ENCODE peak calls at places on chromosomes 4 and X, in six cellular contexts. One of them, this sample, is unnamed.

GRCh38 chrX:17692709-17693346 is 44.5 kb upstream of the SCML1 start:
- DNase-seq in colonic mucosa: no peak
- DNase-seq in stomach: no peak
- DNase-seq in OCI-LY7: no peak
- DNase-seq in Caco-2: no peak
- DNase-seq in astrocyte of the spinal cord: peak; percentile 58
- DNase-seq in this sample: no peak

GRCh38 chr4:166277406-166277805 is 404.4 kb downstream of the TLL1 start:
- DNase-seq in Caco-2: no peak
- DNase-seq in OCI-LY7: no peak
- DNase-seq in astrocyte of the spinal cord: peak; percentile 32
- DNase-seq in colonic mucosa: no peak
- DNase-seq in stomach: no peak
- DNase-seq in this sample: no peak

GRCh38 chr4:148430847-148431246 is 11.4 kb downstream of the NR3C2 start:
- DNase-seq in colonic mucosa: no peak
- DNase-seq in stomach: no peak
- DNase-seq in Caco-2: no peak
- DNase-seq in OCI-LY7: no peak
- DNase-seq in astrocyte of the spinal cord: no peak
- DNase-seq in this sample: no peak

GRCh38 chr4:10285028-10285427 is 168.4 kb upstream of the WDR1 start:
- DNase-seq in stomach: no peak
- DNase-seq in OCI-LY7: no peak
- DNase-seq in Caco-2: peak; percentile 55
- DNase-seq in colonic mucosa: no peak
- DNase-seq in astrocyte of the spinal cord: no peak
- DNase-seq in this sample: no peak

GRCh38 chrX:77962068-77962902 is 7.2 kb downstream of the PGAM4 start:
- DNase-seq in stomach: no peak
- DNase-seq in colonic mucosa: no peak
- DNase-seq in OCI-LY7: no peak
- DNase-seq in Caco-2: no peak
- DNase-seq in astrocyte of the spinal cord: peak; percentile 6
- DNase-seq in this sample: no peak

GRCh38 chr4:1201851-1202525 is 29.6 kb upstream of the SPON2 start:
- DNase-seq in stomach: peak; percentile 73
- DNase-seq in Caco-2: peak; percentile 26
- DNase-seq in colonic mucosa: peak; percentile 53
- DNase-seq in OCI-LY7: peak; percentile 54
- DNase-seq in astrocyte of the spinal cord: peak; percentile 66
- DNase-seq in this sample: no peak

GRCh38 chrX:72132456-72132855 is 741 bp upstream of the RTL5 start:
- DNase-seq in colonic mucosa: no peak
- DNase-seq in OCI-LY7: no peak
- DNase-seq in Caco-2: no peak
- DNase-seq in astrocyte of the spinal cord: no peak
- DNase-seq in stomach: no peak
- DNase-seq in this sample: no peak

GRCh38 chr4:5199142-5199541 is 147.9 kb downstream of the STK32B start:
- DNase-seq in OCI-LY7: no peak
- DNase-seq in astrocyte of the spinal cord: no peak
- DNase-seq in colonic mucosa: no peak
- DNase-seq in Caco-2: no peak
- DNase-seq in stomach: no peak
- DNase-seq in this sample: no peak

GRCh38 chr4:180335571-180335970 is 1907.6 kb upstream of the TENM3 start:
- DNase-seq in OCI-LY7: no peak
- DNase-seq in astrocyte of the spinal cord: no peak
- DNase-seq in colonic mucosa: no peak
- DNase-seq in Caco-2: no peak
- DNase-seq in stomach: no peak
- DNase-seq in this sample: no peak

GRCh38 chr4:137124278-137124932 is 407.9 kb downstream of the PCDH18 start:
- DNase-seq in stomach: no peak
- DNase-seq in Caco-2: no peak
- DNase-seq in astrocyte of the spinal cord: peak; percentile 73
- DNase-seq in OCI-LY7: peak; percentile 25
- DNase-seq in colonic mucosa: no peak
- DNase-seq in this sample: no peak

GRCh38 chrX:2504706-2505332 is 4.0 kb upstream of the DHRSX start:
- DNase-seq in astrocyte of the spinal cord: no peak
- DNase-seq in colonic mucosa: peak; percentile 55
- DNase-seq in stomach: no peak
- DNase-seq in OCI-LY7: no peak
- DNase-seq in Caco-2: no peak
- DNase-seq in this sample: no peak

DNA sequence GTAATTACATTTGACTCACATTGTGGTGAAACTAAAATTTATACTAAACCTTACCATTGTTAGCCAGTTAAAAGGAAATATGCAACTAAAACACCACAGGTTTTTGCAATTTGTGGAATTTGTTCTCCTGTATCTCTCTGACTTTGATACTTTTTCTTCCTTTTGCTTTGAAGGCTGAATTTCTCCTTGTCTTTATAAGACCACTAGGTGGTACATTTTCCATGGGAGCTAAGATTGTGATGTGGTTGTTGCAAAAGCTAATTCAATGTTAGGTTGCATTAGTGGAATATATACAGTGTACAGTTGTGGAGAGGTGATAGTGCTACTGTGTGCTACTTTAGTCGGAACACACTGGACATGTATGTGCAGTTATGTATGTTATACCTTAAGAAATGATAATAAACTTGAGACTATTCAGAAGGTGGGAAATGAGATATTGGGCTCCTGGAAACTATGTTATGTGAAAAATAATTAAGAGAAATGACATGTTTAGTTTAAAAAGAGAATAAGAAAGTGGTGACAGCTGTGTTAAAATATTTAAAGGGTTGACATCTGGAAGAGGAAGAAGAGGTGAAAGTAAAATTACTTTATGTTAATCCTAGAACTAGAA is 70.3 kb downstream of the ARL9 start:
- DNase-seq in OCI-LY7: peak; percentile 39
- DNase-seq in stomach: no peak
- DNase-seq in colonic mucosa: no peak
- DNase-seq in Caco-2: no peak
- DNase-seq in astrocyte of the spinal cord: peak; percentile 69
- DNase-seq in this sample: no peak
- TF ChIP-seq CTCF in OCI-LY7: peak; percentile 75
- TF ChIP-seq CTCF in stomach: peak; percentile 37
- TF ChIP-seq CTCF in colonic mucosa: peak; percentile 36
- TF ChIP-seq CTCF in Caco-2: peak; percentile 46
- TF ChIP-seq CTCF in astrocyte of the spinal cord: peak; percentile 60
- TF ChIP-seq CTCF in this sample: no peak

GRCh38 chr4:99809326-99809725 is 7.3 kb upstream of the DAPP1 start:
- DNase-seq in Caco-2: no peak
- DNase-seq in astrocyte of the spinal cord: no peak
- DNase-seq in OCI-LY7: peak; percentile 75
- DNase-seq in colonic mucosa: no peak
- DNase-seq in stomach: no peak
- DNase-seq in this sample: no peak

GRCh38 chr4:99810536-99810935 is 6.1 kb upstream of the DAPP1 start:
- DNase-seq in Caco-2: no peak
- DNase-seq in OCI-LY7: no peak
- DNase-seq in astrocyte of the spinal cord: no peak
- DNase-seq in stomach: no peak
- DNase-seq in colonic mucosa: no peak
- DNase-seq in this sample: no peak

GRCh38 chr4:99808260-99808857 is 8.3 kb upstream of the DAPP1 start:
- DNase-seq in stomach: peak; percentile 71
- DNase-seq in colonic mucosa: peak; percentile 69
- DNase-seq in OCI-LY7: peak; percentile 82
- DNase-seq in astrocyte of the spinal cord: peak; percentile 54
- DNase-seq in Caco-2: peak; percentile 71
- DNase-seq in this sample: peak; percentile 70

GRCh38 chr4:99811117-99811516 is 5.5 kb upstream of the DAPP1 start:
- DNase-seq in OCI-LY7: no peak
- DNase-seq in stomach: no peak
- DNase-seq in colonic mucosa: no peak
- DNase-seq in astrocyte of the spinal cord: no peak
- DNase-seq in Caco-2: no peak
- DNase-seq in this sample: no peak

GRCh38 chr4:99811850-99812249 is 4.8 kb upstream of the DAPP1 start:
- DNase-seq in stomach: no peak
- DNase-seq in Caco-2: no peak
- DNase-seq in OCI-LY7: peak; percentile 78
- DNase-seq in colonic mucosa: peak; percentile 61
- DNase-seq in astrocyte of the spinal cord: peak; percentile 20
- DNase-seq in this sample: peak; percentile 46
- TF ChIP-seq CTCF in stomach: peak; percentile 35
- TF ChIP-seq CTCF in Caco-2: peak; percentile 38
- TF ChIP-seq CTCF in OCI-LY7: peak; percentile 94
- TF ChIP-seq CTCF in colonic mucosa: peak; percentile 32
- TF ChIP-seq CTCF in astrocyte of the spinal cord: peak; percentile 45
- TF ChIP-seq CTCF in this sample: no peak

GRCh38 chr4:8168232-8168631 is 9.6 kb upstream of the ABLIM2 start:
- DNase-seq in Caco-2: no peak
- DNase-seq in stomach: no peak
- DNase-seq in astrocyte of the spinal cord: no peak
- DNase-seq in colonic mucosa: no peak
- DNase-seq in OCI-LY7: no peak
- DNase-seq in this sample: no peak
- TF ChIP-seq CTCF in Caco-2: peak; percentile 23
- TF ChIP-seq CTCF in stomach: no peak
- TF ChIP-seq CTCF in astrocyte of the spinal cord: peak; percentile 38
- TF ChIP-seq CTCF in colonic mucosa: no peak
- TF ChIP-seq CTCF in OCI-LY7: peak; percentile 80
- TF ChIP-seq CTCF in this sample: peak; percentile 23

GRCh38 chrX:135437867-135438733 is 16.4 kb downstream of the SMIM10L2A start:
- DNase-seq in stomach: no peak
- DNase-seq in astrocyte of the spinal cord: no peak
- DNase-seq in OCI-LY7: no peak
- DNase-seq in colonic mucosa: no peak
- DNase-seq in Caco-2: no peak
- DNase-seq in this sample: peak; percentile 23
- TF ChIP-seq CTCF in stomach: no peak
- TF ChIP-seq CTCF in astrocyte of the spinal cord: no peak
- TF ChIP-seq CTCF in OCI-LY7: no peak
- TF ChIP-seq CTCF in colonic mucosa: no peak
- TF ChIP-seq CTCF in Caco-2: peak; percentile 31
- TF ChIP-seq CTCF in this sample: no peak

GRCh38 chr4:26145212-26145611 is 175.6 kb upstream of the RBPJ start:
- DNase-seq in astrocyte of the spinal cord: no peak
- DNase-seq in stomach: no peak
- DNase-seq in Caco-2: peak; percentile 77
- DNase-seq in OCI-LY7: no peak
- DNase-seq in colonic mucosa: peak; percentile 38
- DNase-seq in this sample: no peak

GRCh38 chr4:26148925-26149324 is 171.9 kb upstream of the RBPJ start:
- DNase-seq in OCI-LY7: no peak
- DNase-seq in colonic mucosa: no peak
- DNase-seq in stomach: no peak
- DNase-seq in astrocyte of the spinal cord: no peak
- DNase-seq in Caco-2: no peak
- DNase-seq in this sample: no peak

GRCh38 chr4:26152051-26152450 is 168.8 kb upstream of the RBPJ start:
- DNase-seq in stomach: no peak
- DNase-seq in OCI-LY7: no peak
- DNase-seq in astrocyte of the spinal cord: no peak
- DNase-seq in Caco-2: no peak
- DNase-seq in colonic mucosa: no peak
- DNase-seq in this sample: no peak

GRCh38 chr4:26151615-26152014 is 169.2 kb upstream of the RBPJ start:
- DNase-seq in Caco-2: no peak
- DNase-seq in astrocyte of the spinal cord: peak; percentile 43
- DNase-seq in OCI-LY7: no peak
- DNase-seq in stomach: no peak
- DNase-seq in colonic mucosa: no peak
- DNase-seq in this sample: no peak

GRCh38 chr4:26150948-26151347 is 169.9 kb upstream of the RBPJ start:
- DNase-seq in OCI-LY7: no peak
- DNase-seq in Caco-2: no peak
- DNase-seq in colonic mucosa: no peak
- DNase-seq in stomach: no peak
- DNase-seq in astrocyte of the spinal cord: no peak
- DNase-seq in this sample: no peak
- TF ChIP-seq CTCF in OCI-LY7: no peak
- TF ChIP-seq CTCF in Caco-2: no peak
- TF ChIP-seq CTCF in colonic mucosa: no peak
- TF ChIP-seq CTCF in stomach: no peak
- TF ChIP-seq CTCF in astrocyte of the spinal cord: no peak
- TF ChIP-seq CTCF in this sample: no peak

DNA sequence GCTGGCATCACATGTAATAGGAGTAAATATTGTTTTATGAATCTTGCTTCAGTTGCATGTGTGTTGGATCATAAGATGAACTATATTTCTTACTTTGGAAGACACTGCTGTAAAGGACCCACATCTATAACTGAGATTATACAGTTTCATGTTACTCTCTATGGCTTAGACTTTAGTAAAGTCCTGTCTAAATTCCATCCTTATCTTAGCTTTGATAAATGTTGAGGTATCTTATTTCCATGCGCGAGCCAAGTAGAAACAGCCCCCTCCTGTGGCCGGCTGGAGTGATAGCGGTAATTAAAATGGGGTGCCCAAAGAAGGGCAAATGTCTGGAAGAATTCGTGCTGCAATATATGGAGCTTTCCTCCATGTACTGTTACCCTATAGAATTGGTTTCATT is 43.0 kb downstream of the CCDC158 start:
- DNase-seq in stomach: peak; percentile 56
- DNase-seq in astrocyte of the spinal cord: peak; percentile 50
- DNase-seq in colonic mucosa: peak; percentile 58
- DNase-seq in Caco-2: peak; percentile 60
- DNase-seq in OCI-LY7: peak; percentile 4
- DNase-seq in this sample: peak; percentile 64
- TF ChIP-seq CTCF in stomach: peak; percentile 46
- TF ChIP-seq CTCF in astrocyte of the spinal cord: peak; percentile 72
- TF ChIP-seq CTCF in colonic mucosa: peak; percentile 47
- TF ChIP-seq CTCF in Caco-2: peak; percentile 63
- TF ChIP-seq CTCF in OCI-LY7: peak; percentile 69
- TF ChIP-seq CTCF in this sample: no peak